ENCODE peak calls at places on chromosomes 11 and 22, in four cellular contexts. One of them, this sample, is unnamed.
A peak's percentile ranks its signal among the peaks of the same experiment; 100 is the strongest.

GRCh38 chr11:133234883-133235282 is 297.4 kb downstream of the OPCML start:
- DNase-seq in AG04450: no peak
- DNase-seq in tibial artery: no peak
- DNase-seq in cardiac muscle cell: no peak
- DNase-seq in this sample: no peak

GRCh38 chr11:111370902-111371578 is 8.0 kb downstream of the POU2AF1 start:
- DNase-seq in AG04450: no peak
- DNase-seq in tibial artery: no peak
- DNase-seq in cardiac muscle cell: no peak
- DNase-seq in this sample: no peak

GRCh38 chr11:69854719-69855118 is 35.5 kb upstream of the FGF3 start:
- DNase-seq in AG04450: no peak
- DNase-seq in tibial artery: no peak
- DNase-seq in cardiac muscle cell: no peak
- DNase-seq in this sample: no peak

GRCh38 chr11:112128483-112129121 is 35.3 kb downstream of the IL18 start:
- DNase-seq in AG04450: peak; percentile 10
- DNase-seq in tibial artery: no peak
- DNase-seq in cardiac muscle cell: no peak
- DNase-seq in this sample: no peak

GRCh38 chr22:39318507-39319283 is 728 bp downstream of the RPL3 start:
- DNase-seq in AG04450: no peak
- DNase-seq in tibial artery: no peak
- DNase-seq in cardiac muscle cell: peak; percentile 56
- DNase-seq in this sample: no peak

GRCh38 chr22:44449061-44449682 is 48.9 kb downstream of the RTL6 start:
- DNase-seq in AG04450: peak; percentile 85
- DNase-seq in tibial artery: peak; percentile 45
- DNase-seq in cardiac muscle cell: no peak
- DNase-seq in this sample: peak; percentile 90

GRCh38 chr11:9231848-9232177 is 33.3 kb downstream of the DENND5A start:
- DNase-seq in AG04450: no peak
- DNase-seq in tibial artery: no peak
- DNase-seq in cardiac muscle cell: no peak
- DNase-seq in this sample: no peak

GRCh38 chr11:17598700-17599459 is 51.8 kb downstream of the OTOG start:
- DNase-seq in AG04450: peak; percentile 26
- DNase-seq in tibial artery: peak; percentile 78
- DNase-seq in cardiac muscle cell: peak; percentile 86
- DNase-seq in this sample: no peak

GRCh38 chr11:109138200-109138599 is 283.8 kb upstream of the C11orf87 start:
- DNase-seq in AG04450: no peak
- DNase-seq in tibial artery: no peak
- DNase-seq in cardiac muscle cell: no peak
- DNase-seq in this sample: no peak

GRCh38 chr11:16920559-16920958 is 93.7 kb downstream of the PLEKHA7 start:
- DNase-seq in AG04450: no peak
- DNase-seq in tibial artery: no peak
- DNase-seq in cardiac muscle cell: no peak
- DNase-seq in this sample: no peak

GRCh38 chr11:15941206-15941770 is 415.1 kb downstream of the SOX6 start:
- DNase-seq in AG04450: no peak
- DNase-seq in tibial artery: no peak
- DNase-seq in cardiac muscle cell: peak; percentile 6
- DNase-seq in this sample: no peak

GRCh38 chr11:36456136-36456535 is 53.9 kb downstream of the TRAF6 start:
- DNase-seq in AG04450: no peak
- DNase-seq in tibial artery: no peak
- DNase-seq in cardiac muscle cell: no peak
- DNase-seq in this sample: no peak

GRCh38 chr11:6898911-6899310 is 6.6 kb upstream of the OR2D2 start:
- DNase-seq in AG04450: no peak
- DNase-seq in tibial artery: no peak
- DNase-seq in cardiac muscle cell: no peak
- DNase-seq in this sample: no peak

GRCh38 chr11:96342131-96342970 is 644 bp downstream of the MAML2 start:
- DNase-seq in AG04450: no peak
- DNase-seq in tibial artery: no peak
- DNase-seq in cardiac muscle cell: no peak
- DNase-seq in this sample: no peak

GRCh38 chr11:20238712-20239111 is 78.4 kb upstream of the DBX1 start:
- DNase-seq in AG04450: no peak
- DNase-seq in tibial artery: no peak
- DNase-seq in cardiac muscle cell: no peak
- DNase-seq in this sample: no peak

GRCh38 chr11:120326228-120326627 is 1.1 kb downstream of the TLCD5 start:
- DNase-seq in AG04450: no peak
- DNase-seq in tibial artery: no peak
- DNase-seq in cardiac muscle cell: no peak
- DNase-seq in this sample: no peak

GRCh38 chr22:23514317-23515038 is 65.6 kb downstream of the IGLL1 start:
- DNase-seq in AG04450: no peak
- DNase-seq in tibial artery: no peak
- DNase-seq in cardiac muscle cell: no peak
- DNase-seq in this sample: no peak

GRCh38 chr22:46359362-46359761 is 23.8 kb downstream of the TRMU start:
- DNase-seq in AG04450: no peak
- DNase-seq in tibial artery: no peak
- DNase-seq in cardiac muscle cell: no peak
- DNase-seq in this sample: no peak

GRCh38 chr11:130580372-130580771 is 131.9 kb downstream of the ADAMTS15 start:
- DNase-seq in AG04450: peak; percentile 20
- DNase-seq in tibial artery: no peak
- DNase-seq in cardiac muscle cell: no peak
- DNase-seq in this sample: no peak

GRCh38 chr11:100004541-100004940 is 682.5 kb upstream of the ARHGAP42 start:
- DNase-seq in AG04450: no peak
- DNase-seq in tibial artery: no peak
- DNase-seq in cardiac muscle cell: no peak
- DNase-seq in this sample: peak; percentile 22

GRCh38 chr22:27231266-27231665 is 570.3 kb downstream of the MN1 start:
- DNase-seq in AG04450: no peak
- DNase-seq in tibial artery: peak; percentile 13
- DNase-seq in cardiac muscle cell: no peak
- DNase-seq in this sample: no peak

GRCh38 chr11:26996056-26996455 is 2.1 kb downstream of the FIBIN start:
- DNase-seq in AG04450: no peak
- DNase-seq in tibial artery: no peak
- DNase-seq in cardiac muscle cell: no peak
- DNase-seq in this sample: no peak

GRCh38 chr22:23106906-23107367 is 34.9 kb downstream of the RSPH14 start:
- DNase-seq in AG04450: no peak
- DNase-seq in tibial artery: no peak
- DNase-seq in cardiac muscle cell: no peak
- DNase-seq in this sample: no peak

GRCh38 chr22:39514373-39514973 is 5.9 kb upstream of the ATF4 start:
- DNase-seq in AG04450: no peak
- DNase-seq in tibial artery: no peak
- DNase-seq in cardiac muscle cell: peak; percentile 58
- DNase-seq in this sample: no peak

GRCh38 chr11:111531687-111532364 is 8.7 kb upstream of the LAYN start:
- DNase-seq in AG04450: peak; percentile 71
- DNase-seq in tibial artery: no peak
- DNase-seq in cardiac muscle cell: no peak
- DNase-seq in this sample: peak; percentile 41

GRCh38 chr11:26017903-26018750 is 313.8 kb upstream of the ANO3 start:
- DNase-seq in AG04450: no peak
- DNase-seq in tibial artery: no peak
- DNase-seq in cardiac muscle cell: no peak
- DNase-seq in this sample: no peak

GRCh38 chr11:2779981-2780849 is 80.4 kb upstream of the KCNQ1OT1 start:
- DNase-seq in AG04450: no peak
- DNase-seq in tibial artery: peak; percentile 68
- DNase-seq in cardiac muscle cell: no peak
- DNase-seq in this sample: no peak

GRCh38 chr22:23065069-23065451 is 5.3 kb upstream of the GNAZ start:
- DNase-seq in AG04450: no peak
- DNase-seq in tibial artery: no peak
- DNase-seq in cardiac muscle cell: no peak
- DNase-seq in this sample: no peak

GRCh38 chr11:110123003-110123402 is 29.8 kb downstream of the ZC3H12C start:
- DNase-seq in AG04450: no peak
- DNase-seq in tibial artery: no peak
- DNase-seq in cardiac muscle cell: no peak
- DNase-seq in this sample: no peak

GRCh38 chr11:85759915-85760314 is 51.0 kb downstream of the SYTL2 start:
- DNase-seq in AG04450: peak; percentile 76
- DNase-seq in tibial artery: no peak
- DNase-seq in cardiac muscle cell: no peak
- DNase-seq in this sample: peak; percentile 84

GRCh38 chr22:46149998-46150549 is at the start of gene PPARA:
- DNase-seq in AG04450: peak; percentile 13
- DNase-seq in tibial artery: peak; percentile 95
- DNase-seq in cardiac muscle cell: peak; percentile 93
- DNase-seq in this sample: no peak

DNA sequence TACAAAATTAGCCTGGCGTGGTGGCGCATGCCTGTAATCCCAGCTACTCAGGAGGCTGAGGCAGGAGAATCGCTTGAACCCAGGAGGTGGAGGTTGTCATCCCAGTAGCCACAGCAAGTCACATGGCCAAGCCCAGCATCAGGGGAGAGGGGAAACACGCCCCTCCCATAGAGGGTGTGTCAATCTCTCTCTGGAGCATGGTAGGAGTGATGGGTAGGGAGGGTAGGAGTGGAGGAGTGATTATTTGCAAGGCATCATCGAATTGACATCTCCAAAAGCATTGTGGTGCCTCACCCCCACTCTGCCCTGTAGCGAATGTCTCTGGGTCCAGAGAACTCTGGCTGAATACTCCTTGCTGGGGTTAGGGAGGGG is 6.1 kb upstream of the SSTR3 start:
- DNase-seq in AG04450: no peak
- DNase-seq in tibial artery: no peak
- DNase-seq in cardiac muscle cell: no peak
- DNase-seq in this sample: no peak
- H3K4me3 ChIP-seq in AG04450: no peak overlapping the region
- H3K4me3 ChIP-seq in tibial artery: no peak overlapping the region
- H3K4me3 ChIP-seq in cardiac muscle cell: no peak overlapping the region
- H3K4me3 ChIP-seq in this sample: no peak overlapping the region

GRCh38 chr11:107606122-107606521 is 15.2 kb downstream of the ELMOD1 start:
- DNase-seq in AG04450: no peak
- DNase-seq in tibial artery: no peak
- DNase-seq in cardiac muscle cell: no peak
- DNase-seq in this sample: no peak
- TF ChIP-seq CTCF in AG04450: peak; percentile 24
- TF ChIP-seq CTCF in tibial artery: no peak
- TF ChIP-seq CTCF in cardiac muscle cell: no peak
- TF ChIP-seq CTCF in this sample: peak; percentile 35

GRCh38 chr11:10844364-10844763 is 13.5 kb downstream of the ZBED5 start:
- DNase-seq in AG04450: no peak
- DNase-seq in tibial artery: no peak
- DNase-seq in cardiac muscle cell: no peak
- DNase-seq in this sample: no peak
- H3K4me3 ChIP-seq in AG04450: no peak overlapping the region
- H3K4me3 ChIP-seq in tibial artery: no peak overlapping the region
- H3K4me3 ChIP-seq in cardiac muscle cell: no peak overlapping the region
- H3K4me3 ChIP-seq in this sample: no peak overlapping the region

GRCh38 chr11:12981879-12982531 is 27.1 kb upstream of the RASSF10 start:
- DNase-seq in AG04450: no peak
- DNase-seq in tibial artery: no peak
- DNase-seq in cardiac muscle cell: no peak
- DNase-seq in this sample: no peak
- TF ChIP-seq CTCF in AG04450: no peak
- TF ChIP-seq CTCF in tibial artery: no peak
- TF ChIP-seq CTCF in cardiac muscle cell: peak; percentile 4
- TF ChIP-seq CTCF in this sample: peak; percentile 21

This sample was measured in epithelial cell of proximal tubule.